ENCODE peak calls at places on chromosomes 4 and X, in eight cellular contexts. Y is nephron progenitor cell, D is heart right ventricle, A is B cell, C is neural crest cell, W is AG09319, M is sigmoid colon, O is PC-3. I is an unnamed sample.

GRCh38 chrX:56751071-56751470 is 22.0 kb downstream of the NBDY start:
- DNase-seq in Y (no peak), D (no peak), A (no peak), C (no peak), W (no peak), M (no peak), O (peak; percentile 51), I (no peak)

GRCh38 chrX:129116651-129117050 is 406.6 kb downstream of the SMARCA1 start:
- DNase-seq in Y (no peak), D (no peak), A (no peak), C (no peak), W (no peak), M (no peak), O (no peak), I (no peak)

GRCh38 chr4:7202391-7202790 is 10.1 kb downstream of the SORCS2 start:
- DNase-seq in Y (no peak), D (no peak), A (no peak), C (no peak), W (no peak), M (peak; percentile 2), O (no peak), I (no peak)

GRCh38 chr4:7389101-7389701 is 45.5 kb downstream of the PSAPL1 start:
- DNase-seq in Y (no peak), D (no peak), A (peak; percentile 5), C (no peak), W (no peak), M (peak; percentile 60), O (no peak), I (no peak)

GRCh38 chrX:155086202-155086840 is 15.0 kb downstream of the BRCC3 start:
- DNase-seq in Y (peak; percentile 32), D (no peak), A (no peak), C (peak; percentile 14), W (no peak), M (no peak), O (peak; percentile 65), I (no peak)

GRCh38 chr4:165440415-165440882 is 61.6 kb downstream of the CPE start:
- DNase-seq in Y (no peak), D (no peak), A (no peak), C (no peak), W (peak; percentile 15), M (no peak), O (peak; percentile 85), I (no peak)

GRCh38 chr4:5707366-5708133 is 809 bp downstream of the EVC2 start:
- DNase-seq in Y (no peak), D (no peak), A (no peak), C (no peak), W (no peak), M (no peak), O (no peak), I (no peak)

GRCh38 chr4:108885211-108885610 is 122.4 kb upstream of the ETNPPL start:
- DNase-seq in Y (no peak), D (no peak), A (no peak), C (no peak), W (no peak), M (no peak), O (no peak), I (no peak)

GRCh38 chrX:103396186-103396585 is 19.8 kb downstream of the BEX3 start:
- DNase-seq in Y (no peak), D (no peak), A (no peak), C (no peak), W (no peak), M (no peak), O (no peak), I (no peak)

GRCh38 chrX:54171527-54171926 is 11.5 kb downstream of the FAM120C start:
- DNase-seq in Y (no peak), D (no peak), A (no peak), C (no peak), W (peak; percentile 41), M (no peak), O (no peak), I (no peak)

GRCh38 chr4:89273741-89274141 is 33.9 kb downstream of the GPRIN3 start:
- DNase-seq in Y (no peak), D (no peak), A (no peak), C (no peak), W (no peak), M (no peak), O (no peak), I (no peak)

GRCh38 chr4:6148506-6149205 is 51.7 kb downstream of the JAKMIP1 start:
- DNase-seq in Y (no peak), D (no peak), A (no peak), C (no peak), W (no peak), M (no peak), O (no peak), I (no peak)

DNA sequence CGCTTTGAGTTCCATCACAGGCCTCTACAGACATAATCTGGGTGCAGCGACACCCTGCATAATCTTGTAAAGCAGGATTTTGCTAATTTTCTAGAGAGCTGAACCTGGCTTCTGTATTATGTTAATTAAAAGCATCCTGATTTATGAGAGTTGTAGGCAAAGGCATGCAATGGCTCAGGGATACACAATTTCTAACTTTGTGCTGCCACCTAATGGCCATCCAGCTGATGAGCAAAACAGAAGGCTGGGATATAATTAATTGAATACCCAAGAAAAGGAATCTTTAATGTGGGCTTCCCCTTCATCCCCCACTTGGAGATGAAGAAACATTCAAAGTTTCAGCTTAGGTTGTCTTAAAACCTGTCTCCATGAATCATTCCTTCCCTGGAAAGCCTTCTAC is 78.1 kb downstream of the BMP15 start:
- DNase-seq in Y (peak; percentile 33), D (peak; percentile 3), A (no peak), C (peak; percentile 26), W (peak; percentile 10), M (no peak), O (peak; percentile 34), I (peak; percentile 20)
- TF ChIP-seq CTCF in Y (peak; percentile 46), D (peak; percentile 56), A (peak; percentile 20), C (peak; percentile 66), W (peak; percentile 64), M (peak; percentile 36), O (peak; percentile 67), I (peak; percentile 71)

GRCh38 chrX:131792356-131792749 is 230.7 kb upstream of the STK26 start:
- DNase-seq in Y (no peak), D (peak; percentile 16), A (peak; percentile 49), C (no peak), W (peak; percentile 90), M (peak; percentile 96), O (peak; percentile 23), I (peak; percentile 56)
- TF ChIP-seq CTCF in Y (no peak), D (no peak), A (no peak), C (no peak), W (peak; percentile 39), M (no peak), O (no peak), I (peak; percentile 50)

DNA sequence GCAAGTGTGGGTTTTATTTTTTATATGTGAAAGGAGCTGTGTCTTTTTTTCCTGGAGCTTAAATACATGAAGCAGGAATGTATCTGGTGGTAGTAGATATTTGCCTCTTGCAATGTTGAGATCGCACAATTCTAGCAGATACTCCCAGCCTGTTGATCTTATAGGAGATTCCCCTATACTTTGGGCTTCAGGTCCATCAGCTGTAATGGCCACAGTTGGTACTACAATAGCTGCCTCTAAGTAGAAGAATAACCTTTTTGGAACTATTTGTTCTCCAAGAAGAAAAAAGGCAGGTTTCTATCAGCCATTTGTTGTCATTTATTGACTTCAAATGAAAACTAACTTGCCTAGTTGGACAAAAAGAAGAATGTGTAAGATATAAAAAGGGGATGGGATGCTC is 37.7 kb downstream of the LIMCH1 start:
- DNase-seq in Y (no peak), D (no peak), A (no peak), C (no peak), W (no peak), M (no peak), O (peak; percentile 13), I (no peak)
- TF ChIP-seq CTCF in Y (no peak), D (no peak), A (no peak), C (no peak), W (no peak), M (no peak), O (no peak), I (no peak)

GRCh38 chrX:48936429-48937064 is 17.7 kb upstream of the PIM2 start:
- DNase-seq in Y (no peak), D (no peak), A (no peak), C (no peak), W (no peak), M (no peak), O (no peak), I (no peak)

GRCh38 chrX:48938721-48939416 is 18.5 kb downstream of the OTUD5 start:
- DNase-seq in Y (no peak), D (no peak), A (peak; percentile 67), C (no peak), W (no peak), M (no peak), O (no peak), I (no peak)

GRCh38 chrX:48934581-48935331 is 15.9 kb upstream of the PIM2 start:
- DNase-seq in Y (no peak), D (no peak), A (no peak), C (no peak), W (no peak), M (no peak), O (no peak), I (no peak)

GRCh38 chrX:48939417-48940228 is 17.8 kb downstream of the OTUD5 start:
- DNase-seq in Y (no peak), D (no peak), A (no peak), C (no peak), W (no peak), M (no peak), O (no peak), I (no peak)

GRCh38 chrX:48937065-48937907 is 18.5 kb upstream of the PIM2 start:
- DNase-seq in Y (no peak), D (peak; percentile 34), A (peak; percentile 75), C (no peak), W (no peak), M (no peak), O (no peak), I (peak; percentile 70)
- TF ChIP-seq CTCF in Y (no peak), D (no peak), A (peak; percentile 67), C (no peak), W (no peak), M (no peak), O (no peak), I (peak; percentile 50)

GRCh38 chr4:186839122-186840037 is 115.7 kb upstream of the FAT1 start:
- DNase-seq in Y (no peak), D (peak; percentile 8), A (no peak), C (no peak), W (no peak), M (peak; percentile 69), O (peak; percentile 23), I (peak; percentile 24)
- TF ChIP-seq CTCF in Y (no peak), D (no peak), A (no peak), C (no peak), W (no peak), M (no peak), O (no peak), I (no peak)

GRCh38 chr4:189124149-189124758 is 816.4 kb upstream of the FRG1 start:
- DNase-seq in Y (peak; percentile 33), D (no peak), A (no peak), C (peak; percentile 40), W (no peak), M (no peak), O (peak; percentile 47), I (no peak)
- TF ChIP-seq CTCF in Y (peak; percentile 56), D (peak; percentile 58), A (no peak), C (peak; percentile 80), W (peak; percentile 81), M (peak; percentile 46), O (peak; percentile 73), I (peak; percentile 10)

I was measured in GM13977.